ENCODE peak calls at places on chromosomes 5 and 9, in eight cellular contexts. W, S, T, L, D, V, R and Z are unnamed samples.
A peak's percentile ranks its signal among the peaks of the same experiment; 100 is the strongest.

GRCh38 chr5:322942-323879 is 1.7 kb downstream of the AHRR start:
- DNase-seq in W (no peak), S (no peak), T (no peak), L (no peak), D (no peak), V (no peak), R (no peak), Z (no peak)

GRCh38 chr5:154285661-154286408 is 95.3 kb downstream of the GALNT10 start:
- DNase-seq in W (peak; percentile 18), S (no peak), T (no peak), L (no peak), D (no peak), V (no peak), R (peak; percentile 86), Z (no peak)

GRCh38 chr5:141883184-141883947 is 5.2 kb upstream of the PCDH1 start:
- DNase-seq in W (peak; percentile 89), S (peak; percentile 56), T (no peak), L (peak; percentile 47), D (no peak), V (peak; percentile 17), R (peak; percentile 19), Z (peak; percentile 49)

GRCh38 chr5:99586878-99587277 is 658.1 kb upstream of the CHD1 start:
- DNase-seq in W (no peak), S (no peak), T (no peak), L (no peak), D (no peak), V (no peak), R (no peak), Z (no peak)

GRCh38 chr9:116075191-116075590 is 78.4 kb upstream of the PAPPA start:
- DNase-seq in W (no peak), S (no peak), T (no peak), L (no peak), D (no peak), V (peak; percentile 99), R (peak; percentile 38), Z (no peak)

GRCh38 chr9:69132391-69132790 is 41.7 kb upstream of the TJP2 start:
- DNase-seq in W (no peak), S (no peak), T (no peak), L (no peak), D (no peak), V (no peak), R (no peak), Z (no peak)

GRCh38 chr9:1954238-1954637 is 60.9 kb upstream of the SMARCA2 start:
- DNase-seq in W (no peak), S (no peak), T (no peak), L (no peak), D (no peak), V (no peak), R (no peak), Z (no peak)

GRCh38 chr9:20297646-20298084 is 324.6 kb downstream of the MLLT3 start:
- DNase-seq in W (no peak), S (no peak), T (no peak), L (no peak), D (no peak), V (peak; percentile 66), R (peak; percentile 6), Z (no peak)

GRCh38 chr9:6133346-6134063 is 82.1 kb upstream of the IL33 start:
- DNase-seq in W (no peak), S (no peak), T (no peak), L (no peak), D (no peak), V (no peak), R (no peak), Z (no peak)

GRCh38 chr5:75335952-75336624 is 932 bp upstream of the HMGCR start:
- DNase-seq in W (no peak), S (no peak), T (peak; percentile 16), L (no peak), D (peak; percentile 24), V (peak; percentile 89), R (peak; percentile 90), Z (no peak)

GRCh38 chr9:12457237-12457636 is 235.9 kb upstream of the TYRP1 start:
- DNase-seq in W (no peak), S (no peak), T (no peak), L (no peak), D (no peak), V (no peak), R (no peak), Z (no peak)

GRCh38 chr9:96258967-96259366 is 43.0 kb downstream of the HSD17B3 start:
- DNase-seq in W (no peak), S (no peak), T (no peak), L (no peak), D (no peak), V (no peak), R (no peak), Z (no peak)

GRCh38 chr5:16815432-16815831 is 120.7 kb downstream of the MYO10 start:
- DNase-seq in W (no peak), S (no peak), T (no peak), L (no peak), D (no peak), V (no peak), R (peak; percentile 35), Z (no peak)

GRCh38 chr9:87567566-87567965 is 69.9 kb downstream of the DAPK1 start:
- DNase-seq in W (no peak), S (no peak), T (no peak), L (no peak), D (no peak), V (peak; percentile 36), R (no peak), Z (no peak)
- H3K27ac ChIP-seq in W (no peak overlapping the region), S (no peak overlapping the region), T (no peak overlapping the region), L (no peak overlapping the region), D (no peak overlapping the region), V (peak overlapping the region; percentile 50), R (no peak overlapping the region), Z (no peak overlapping the region)

GRCh38 chr5:13632676-13633075 is 311.8 kb downstream of the DNAH5 start:
- DNase-seq in W (no peak), S (no peak), T (no peak), L (no peak), D (no peak), V (no peak), R (peak; percentile 31), Z (no peak)
- H3K27ac ChIP-seq in W (no peak overlapping the region), S (no peak overlapping the region), T (no peak overlapping the region), L (no peak overlapping the region), D (no peak overlapping the region), V (no peak overlapping the region), R (no peak overlapping the region), Z (no peak overlapping the region)

GRCh38 chr9:127967151-127967809 is 13.5 kb downstream of the EEIG1 start:
- DNase-seq in W (no peak), S (peak; percentile 15), T (no peak), L (no peak), D (no peak), V (no peak), R (no peak), Z (no peak)
- H3K27ac ChIP-seq in W (no peak overlapping the region), S (peak overlapping the region; percentile 91), T (peak overlapping the region; percentile 99), L (no peak overlapping the region), D (peak overlapping the region; percentile 98), V (peak overlapping the region; percentile 84), R (peak overlapping the region; percentile 98), Z (peak overlapping the region; percentile 99)

GRCh38 chr5:162221884-162222283 is 154.3 kb downstream of the GABRG2 start:
- DNase-seq in W (peak; percentile 21), S (no peak), T (no peak), L (no peak), D (no peak), V (no peak), R (no peak), Z (no peak)

GRCh38 chr5:162214551-162214950 is 147.0 kb downstream of the GABRG2 start:
- DNase-seq in W (no peak), S (no peak), T (no peak), L (no peak), D (no peak), V (no peak), R (no peak), Z (no peak)

GRCh38 chr5:162217037-162217436 is 149.5 kb downstream of the GABRG2 start:
- DNase-seq in W (no peak), S (no peak), T (no peak), L (no peak), D (no peak), V (no peak), R (no peak), Z (no peak)
- H3K27ac ChIP-seq in W (no peak overlapping the region), S (no peak overlapping the region), T (no peak overlapping the region), L (no peak overlapping the region), D (no peak overlapping the region), V (no peak overlapping the region), R (no peak overlapping the region), Z (no peak overlapping the region)